ENCODE peak calls at places on chromosomes 13 and 19, in seven cellular contexts. J is cardiac fibroblast, C is uterus, U is HL-60, B is HFFc6, S is foreskin keratinocyte, Y is pancreas. O is an unnamed sample.
A peak's percentile ranks its signal among the peaks of the same experiment; 100 is the strongest.

GRCh38 chr19:19406878-19407639 is 1.6 kb downstream of the GATAD2A start:
- DNase-seq in J (peak; percentile 63), C (no peak), U (peak; percentile 49), B (peak; percentile 70), S (peak; percentile 52), Y (no peak), O (no peak)

GRCh38 chr19:48330012-48330681 is 4.8 kb downstream of the EMP3 start:
- DNase-seq in J (no peak), C (peak; percentile 54), U (peak; percentile 93), B (no peak), S (peak; percentile 57), Y (peak; percentile 91), O (peak; percentile 68)

GRCh38 chr13:26882731-26883130 is 122.1 kb upstream of the GPR12 start:
- DNase-seq in J (no peak), C (no peak), U (no peak), B (no peak), S (no peak), Y (no peak), O (no peak)

GRCh38 chr13:83568019-83568418 is 314.3 kb downstream of the SLITRK1 start:
- DNase-seq in J (no peak), C (no peak), U (no peak), B (no peak), S (no peak), Y (no peak), O (no peak)

GRCh38 chr19:56309511-56310185 is 5.0 kb downstream of the ZSCAN5A start:
- DNase-seq in J (peak; percentile 61), C (no peak), U (peak; percentile 47), B (peak; percentile 28), S (peak; percentile 39), Y (peak; percentile 69), O (peak; percentile 76)

GRCh38 chr13:85828094-85828684 is 29.0 kb upstream of the SLITRK6 start:
- DNase-seq in J (peak; percentile 35), C (no peak), U (no peak), B (no peak), S (no peak), Y (no peak), O (no peak)

GRCh38 chr13:110150384-110151091 is 156.4 kb downstream of the COL4A1 start:
- DNase-seq in J (peak; percentile 32), C (no peak), U (no peak), B (peak; percentile 16), S (no peak), Y (no peak), O (no peak)

GRCh38 chr19:44770550-44771257 is 7.0 kb upstream of the CBLC start:
- DNase-seq in J (peak; percentile 96), C (peak; percentile 89), U (peak; percentile 93), B (peak; percentile 88), S (peak; percentile 93), Y (peak; percentile 98), O (peak; percentile 98)

GRCh38 chr19:42422576-42423461 is 4.4 kb downstream of the LIPE start:
- DNase-seq in J (no peak), C (no peak), U (no peak), B (no peak), S (peak; percentile 71), Y (peak; percentile 78), O (no peak)

GRCh38 chr19:827710-828321 is at the start of gene AZU1:
- DNase-seq in J (no peak), C (no peak), U (peak; percentile 89), B (no peak), S (no peak), Y (peak; percentile 70), O (no peak)

GRCh38 chr13:51632643-51633357 is 48.5 kb downstream of the WDFY2 start:
- DNase-seq in J (no peak), C (no peak), U (no peak), B (no peak), S (no peak), Y (no peak), O (no peak)

GRCh38 chr13:30340367-30341184 is 33.2 kb upstream of the KATNAL1 start:
- DNase-seq in J (peak; percentile 87), C (peak; percentile 84), U (peak; percentile 65), B (peak; percentile 93), S (peak; percentile 57), Y (no peak), O (peak; percentile 49)

GRCh38 chr13:20847298-20847697 is 55.2 kb downstream of the XPO4 start:
- DNase-seq in J (peak; percentile 43), C (no peak), U (no peak), B (no peak), S (no peak), Y (no peak), O (no peak)

GRCh38 chr13:41627425-41627824 is 170.1 kb downstream of the RGCC start:
- DNase-seq in J (no peak), C (no peak), U (no peak), B (no peak), S (no peak), Y (no peak), O (no peak)

GRCh38 chr19:2532252-2533071 is 56.5 kb downstream of the GADD45B start:
- DNase-seq in J (peak; percentile 99), C (no peak), U (no peak), B (peak; percentile 96), S (peak; percentile 96), Y (no peak), O (no peak)

GRCh38 chr13:76921516-76921915 is 26.8 kb upstream of the ACOD1 start:
- DNase-seq in J (peak; percentile 20), C (no peak), U (no peak), B (no peak), S (no peak), Y (no peak), O (no peak)

DNA sequence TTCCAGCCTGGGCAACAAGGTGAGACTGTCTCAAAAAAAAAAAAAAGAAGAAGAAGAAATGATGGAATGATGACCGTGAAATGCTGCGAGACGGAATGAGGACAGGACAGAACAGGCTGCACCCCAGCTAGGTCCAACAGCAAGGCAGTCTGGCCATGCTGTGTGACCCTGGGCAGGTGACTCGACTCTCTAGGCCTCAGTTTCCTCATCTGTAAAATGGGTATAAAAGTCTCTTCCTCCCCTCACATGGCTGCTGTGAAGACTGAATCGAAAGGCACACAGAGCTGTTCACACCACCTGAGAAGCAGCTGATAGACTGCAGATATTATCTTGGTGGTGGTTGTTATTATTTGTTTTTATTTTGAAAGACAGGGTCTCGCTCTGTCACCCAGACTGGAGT is 22.3 kb downstream of the PTPRS start:
- DNase-seq in J (no peak), C (no peak), U (no peak), B (no peak), S (no peak), Y (no peak), O (no peak)
- TF ChIP-seq CTCF in J (no peak), C (no peak), U (no peak), B (no peak), S (no peak), Y (no peak), O (no peak)

DNA sequence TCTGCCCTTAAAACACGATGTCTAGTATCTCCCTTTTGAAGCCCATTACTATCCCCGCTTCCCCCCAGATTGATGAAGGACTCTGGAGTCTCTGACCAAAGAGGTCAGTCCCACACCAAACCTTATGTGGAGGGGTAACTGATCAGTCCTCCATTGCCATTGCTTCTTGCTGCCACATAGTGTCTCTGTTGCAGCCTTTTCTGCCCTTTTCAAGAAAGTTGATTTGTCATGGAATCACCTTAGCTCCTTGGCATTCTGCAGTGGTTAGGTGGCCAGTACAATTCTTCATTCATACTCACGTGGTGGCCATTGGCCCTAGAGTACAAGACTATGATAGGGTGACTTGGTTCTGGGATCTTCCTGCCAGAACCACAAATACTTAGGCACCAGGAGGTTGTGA is 8.4 kb upstream of the HTR2A start:
- DNase-seq in J (peak; percentile 20), C (no peak), U (no peak), B (no peak), S (peak; percentile 41), Y (no peak), O (no peak)
- TF ChIP-seq CTCF in J (peak; percentile 10), C (no peak), U (no peak), B (peak; percentile 4), S (peak; percentile 51), Y (no peak), O (no peak)

DNA sequence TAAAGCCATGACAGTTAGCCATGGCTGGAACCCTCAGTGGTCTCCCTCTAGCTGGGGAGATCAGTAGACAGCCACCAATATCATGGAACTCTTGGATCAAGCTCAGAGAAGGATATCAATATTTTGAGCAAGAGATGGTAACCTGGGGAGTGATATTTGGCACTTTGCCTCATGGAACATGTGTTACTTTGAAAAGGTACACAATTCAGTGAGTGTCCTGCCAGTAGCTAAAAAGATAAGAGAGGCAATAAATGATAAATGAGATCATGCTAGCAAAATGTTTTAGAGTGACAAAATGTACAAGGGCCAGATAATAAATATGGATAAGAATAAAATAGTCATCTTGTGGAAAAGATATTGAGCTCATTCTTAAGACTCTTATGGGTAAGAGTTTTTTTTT is 1618.7 kb downstream of the OLFM4 start:
- DNase-seq in J (no peak), C (no peak), U (no peak), B (no peak), S (no peak), Y (no peak), O (no peak)
- TF ChIP-seq CTCF in J (no peak), C (no peak), U (no peak), B (no peak), S (no peak), Y (no peak), O (no peak)

GRCh38 chr19:36112678-36113077 is 1.7 kb downstream of the OVOL3 start:
- DNase-seq in J (no peak), C (no peak), U (no peak), B (no peak), S (no peak), Y (no peak), O (no peak)

GRCh38 chr19:36115453-36116343 is at the start of gene TBCB:
- DNase-seq in J (peak; percentile 39), C (no peak), U (peak; percentile 27), B (no peak), S (peak; percentile 25), Y (peak; percentile 90), O (no peak)

GRCh38 chr19:36113425-36113824 is 1.2 kb downstream of the POLR2I start:
- DNase-seq in J (no peak), C (no peak), U (no peak), B (no peak), S (no peak), Y (no peak), O (no peak)

GRCh38 chr19:36114763-36115452 is at the start of gene POLR2I:
- DNase-seq in J (peak; percentile 100), C (peak; percentile 99), U (peak; percentile 99), B (peak; percentile 100), S (peak; percentile 99), Y (peak; percentile 100), O (peak; percentile 100)

GRCh38 chr19:36113895-36114762 is 546 bp downstream of the POLR2I start:
- DNase-seq in J (peak; percentile 35), C (peak; percentile 42), U (no peak), B (peak; percentile 10), S (peak; percentile 40), Y (no peak), O (no peak)
- TF ChIP-seq CTCF in J (peak; percentile 13), C (no peak), U (no peak), B (no peak), S (peak; percentile 46), Y (no peak), O (no peak)

GRCh38 chr19:27774337-27774736 is 1438.6 kb downstream of the UQCRFS1 start:
- DNase-seq in J (peak; percentile 23), C (no peak), U (peak; percentile 56), B (no peak), S (no peak), Y (no peak), O (no peak)
- TF ChIP-seq CTCF in J (peak; percentile 52), C (no peak), U (no peak), B (peak; percentile 50), S (peak; percentile 12), Y (no peak), O (no peak)